ENCODE peak calls at places on chromosomes 16 and 17, in six cellular contexts. L is activated CD4-positive, alpha-beta T cell treated with anti-CD3 and anti-CD28 coated beads, Interleukin-2, amount 10 ng/mL, durations not matched to agents 7 days and 5 days; M is left ventricle myocardium superior; U is NCI-H187 treated with DMSO at 0.1 percent for 48 hours; T is activated naive CD8-positive, alpha-beta T cell treated with anti-CD3 and anti-CD28 coated beads for 36 hours; E is RCC 7860. V is an unnamed sample.

GRCh38 chr16:56263711-56264608 is 72.7 kb downstream of the GNAO1 start:
- DNase-seq in L (no peak), M (peak), U (no peak), T (no peak), E (no peak), V (peak)

GRCh38 chr17:57489321-57489720 is 233.0 kb downstream of the MSI2 start:
- DNase-seq in L (no peak), M (no peak), U (no peak), T (no peak), E (no peak), V (no peak)

GRCh38 chr17:19867094-19867653 is 562 bp downstream of the ULK2 start:
- DNase-seq in L (peak), M (peak), U (no peak), T (peak), E (no peak), V (peak)

GRCh38 chr17:2309338-2310143 is 5.8 kb downstream of the SRR start:
- DNase-seq in L (no peak), M (no peak), U (no peak), T (no peak), E (no peak), V (peak)

GRCh38 chr16:12874135-12874534 is 27.3 kb upstream of the SHISA9 start:
- DNase-seq in L (no peak), M (no peak), U (no peak), T (no peak), E (peak), V (no peak)

GRCh38 chr17:78032166-78032565 is 73.7 kb downstream of the TNRC6C start:
- DNase-seq in L (no peak), M (no peak), U (no peak), T (no peak), E (no peak), V (no peak)

GRCh38 chr16:83402969-83403368 is 404.8 kb upstream of the HSBP1 start:
- DNase-seq in L (no peak), M (no peak), U (no peak), T (no peak), E (peak), V (no peak)

GRCh38 chr17:81295678-81296381 is 723 bp upstream of the SLC38A10 start:
- DNase-seq in L (peak), M (no peak), U (peak), T (peak), E (peak), V (no peak)

GRCh38 chr16:31428638-31429247 is 583 bp upstream of the COX6A2 start:
- DNase-seq in L (no peak), M (no peak), U (no peak), T (no peak), E (no peak), V (no peak)

GRCh38 chr16:52436646-52437645 is 110.0 kb downstream of the TOX3 start:
- DNase-seq in L (no peak), M (no peak), U (no peak), T (no peak), E (no peak), V (no peak)

GRCh38 chr16:66894948-66895696 is 14.8 kb downstream of the PDP2 start:
- DNase-seq in L (peak), M (peak), U (no peak), T (peak), E (peak), V (peak)

GRCh38 chr16:12462690-12463646 is 340.7 kb downstream of the CPPED1 start:
- DNase-seq in L (no peak), M (no peak), U (no peak), T (no peak), E (no peak), V (no peak)

GRCh38 chr16:69166221-69166833 is 20.6 kb upstream of the SNTB2 start:
- DNase-seq in L (peak), M (no peak), U (no peak), T (peak), E (no peak), V (no peak)

GRCh38 chr16:31009894-31010293 is 544 bp downstream of the STX1B start:
- DNase-seq in L (no peak), M (no peak), U (no peak), T (no peak), E (no peak), V (no peak)

GRCh38 chr16:48158296-48158695 is 2.5 kb upstream of the ABCC12 start:
- DNase-seq in L (peak), M (no peak), U (no peak), T (peak), E (peak), V (no peak)

GRCh38 chr17:43372273-43372911 is 26.4 kb upstream of the ARL4D start:
- DNase-seq in L (no peak), M (no peak), U (no peak), T (peak), E (peak), V (no peak)

GRCh38 chr16:80210787-80211186 is 330.0 kb upstream of the DYNLRB2 start:
- DNase-seq in L (no peak), M (peak), U (no peak), T (no peak), E (no peak), V (peak)

GRCh38 chr17:38541281-38541680 is 64.5 kb downstream of the SRCIN1 start:
- DNase-seq in L (no peak), M (no peak), U (no peak), T (no peak), E (no peak), V (no peak)

GRCh38 chr16:4505356-4506153 is 29.4 kb downstream of the HMOX2 start:
- DNase-seq in L (peak), M (no peak), U (no peak), T (peak), E (no peak), V (no peak)

GRCh38 chr17:21375757-21376584 is at the start of gene KCNJ12:
- DNase-seq in L (no peak), M (peak), U (no peak), T (peak), E (no peak), V (peak)

GRCh38 chr17:5555254-5555653 is 29.1 kb downstream of the NLRP1 start:
- DNase-seq in L (no peak), M (no peak), U (no peak), T (no peak), E (no peak), V (no peak)

GRCh38 chr17:77298811-77299210 is 158.0 kb downstream of the SEC14L1 start:
- DNase-seq in L (no peak), M (no peak), U (no peak), T (no peak), E (no peak), V (no peak)

GRCh38 chr17:77782611-77783010 is 175.9 kb upstream of the TNRC6C start:
- DNase-seq in L (no peak), M (no peak), U (no peak), T (no peak), E (no peak), V (no peak)

V was measured in left cardiac atrium.